ENCODE peak calls at places on chromosomes 12 and 14, in seven cellular contexts. One of them, this sample, is unnamed.

GRCh38 chr14:96170961-96171592 is 33.6 kb upstream of the BDKRB2 start:
- DNase-seq in trophoblast cell: no peak
- DNase-seq in mesendoderm: no peak
- DNase-seq in H9: peak
- DNase-seq in mesenchymal stem cell: no peak
- DNase-seq in neuronal stem cell: no peak
- DNase-seq in H1: no peak
- DNase-seq in this sample: no peak

GRCh38 chr14:105527381-105528196 is 1.2 kb downstream of the TMEM121 start:
- DNase-seq in mesenchymal stem cell: no peak
- DNase-seq in H1: no peak
- DNase-seq in H9: no peak
- DNase-seq in neuronal stem cell: no peak
- DNase-seq in trophoblast cell: no peak
- DNase-seq in mesendoderm: no peak
- DNase-seq in this sample: no peak

GRCh38 chr14:92645841-92646478 is 102.5 kb downstream of the LGMN start:
- DNase-seq in mesendoderm: no peak
- DNase-seq in neuronal stem cell: no peak
- DNase-seq in H1: no peak
- DNase-seq in trophoblast cell: no peak
- DNase-seq in mesenchymal stem cell: peak
- DNase-seq in H9: no peak
- DNase-seq in this sample: peak

GRCh38 chr12:52372216-52373154 is 5.2 kb upstream of the KRT85 start:
- DNase-seq in H1: peak
- DNase-seq in H9: peak
- DNase-seq in mesenchymal stem cell: peak
- DNase-seq in trophoblast cell: peak
- DNase-seq in neuronal stem cell: peak
- DNase-seq in mesendoderm: peak
- DNase-seq in this sample: peak

GRCh38 chr14:37122919-37123639 is 49.3 kb downstream of the SLC25A21 start:
- DNase-seq in mesendoderm: no peak
- DNase-seq in H1: no peak
- DNase-seq in neuronal stem cell: no peak
- DNase-seq in H9: no peak
- DNase-seq in mesenchymal stem cell: no peak
- DNase-seq in trophoblast cell: no peak
- DNase-seq in this sample: no peak

GRCh38 chr14:96638041-96638855 is 136.1 kb downstream of the PAPOLA start:
- DNase-seq in H1: no peak
- DNase-seq in mesenchymal stem cell: no peak
- DNase-seq in H9: no peak
- DNase-seq in trophoblast cell: no peak
- DNase-seq in neuronal stem cell: no peak
- DNase-seq in mesendoderm: no peak
- DNase-seq in this sample: no peak

GRCh38 chr12:50597200-50598195 is 92.7 kb downstream of the DIP2B start:
- DNase-seq in trophoblast cell: peak
- DNase-seq in mesenchymal stem cell: peak
- DNase-seq in H1: no peak
- DNase-seq in H9: no peak
- DNase-seq in mesendoderm: peak
- DNase-seq in neuronal stem cell: no peak
- DNase-seq in this sample: peak

GRCh38 chr14:94989946-94990345 is 167.4 kb downstream of the DICER1 start:
- DNase-seq in neuronal stem cell: no peak
- DNase-seq in H9: no peak
- DNase-seq in H1: no peak
- DNase-seq in trophoblast cell: no peak
- DNase-seq in mesendoderm: no peak
- DNase-seq in mesenchymal stem cell: no peak
- DNase-seq in this sample: no peak

GRCh38 chr14:23068792-23069412 is 11.6 kb upstream of the CDH24 start:
- DNase-seq in mesenchymal stem cell: peak
- DNase-seq in trophoblast cell: peak
- DNase-seq in H1: peak
- DNase-seq in mesendoderm: peak
- DNase-seq in H9: peak
- DNase-seq in neuronal stem cell: peak
- DNase-seq in this sample: peak

GRCh38 chr14:89672636-89673279 is 255.7 kb upstream of the FOXN3 start:
- DNase-seq in neuronal stem cell: no peak
- DNase-seq in mesenchymal stem cell: peak
- DNase-seq in mesendoderm: no peak
- DNase-seq in trophoblast cell: no peak
- DNase-seq in H9: no peak
- DNase-seq in H1: no peak
- DNase-seq in this sample: no peak

GRCh38 chr12:131105736-131106356 is 152.1 kb downstream of the ADGRD1 start:
- DNase-seq in H1: no peak
- DNase-seq in mesendoderm: no peak
- DNase-seq in H9: peak
- DNase-seq in trophoblast cell: no peak
- DNase-seq in mesenchymal stem cell: no peak
- DNase-seq in neuronal stem cell: no peak
- DNase-seq in this sample: no peak

GRCh38 chr14:32043624-32044023 is 33.5 kb upstream of the ARHGAP5 start:
- DNase-seq in H1: no peak
- DNase-seq in mesendoderm: no peak
- DNase-seq in mesenchymal stem cell: no peak
- DNase-seq in neuronal stem cell: no peak
- DNase-seq in H9: no peak
- DNase-seq in trophoblast cell: no peak
- DNase-seq in this sample: no peak

GRCh38 chr12:130761537-130762318 is 45.6 kb upstream of the RIMBP2 start:
- DNase-seq in mesendoderm: peak
- DNase-seq in mesenchymal stem cell: peak
- DNase-seq in trophoblast cell: peak
- DNase-seq in neuronal stem cell: peak
- DNase-seq in H1: no peak
- DNase-seq in H9: peak
- DNase-seq in this sample: peak

GRCh38 chr12:108063192-108063591 is 65.9 kb upstream of the WSCD2 start:
- DNase-seq in mesenchymal stem cell: no peak
- DNase-seq in H1: no peak
- DNase-seq in neuronal stem cell: peak
- DNase-seq in H9: no peak
- DNase-seq in trophoblast cell: no peak
- DNase-seq in mesendoderm: peak
- DNase-seq in this sample: no peak

GRCh38 chr12:62640910-62641448 is 174.4 kb downstream of the MON2 start:
- DNase-seq in H1: no peak
- DNase-seq in H9: no peak
- DNase-seq in mesendoderm: peak
- DNase-seq in neuronal stem cell: no peak
- DNase-seq in mesenchymal stem cell: peak
- DNase-seq in trophoblast cell: peak
- DNase-seq in this sample: peak

GRCh38 chr12:57220770-57221168 is 4.2 kb downstream of the NXPH4 start:
- DNase-seq in mesenchymal stem cell: no peak
- DNase-seq in neuronal stem cell: no peak
- DNase-seq in trophoblast cell: no peak
- DNase-seq in H9: no peak
- DNase-seq in H1: no peak
- DNase-seq in mesendoderm: no peak
- DNase-seq in this sample: no peak

GRCh38 chr12:47868552-47869031 is 36.2 kb downstream of the VDR start:
- DNase-seq in trophoblast cell: no peak
- DNase-seq in H9: peak
- DNase-seq in neuronal stem cell: no peak
- DNase-seq in H1: no peak
- DNase-seq in mesenchymal stem cell: no peak
- DNase-seq in mesendoderm: no peak
- DNase-seq in this sample: no peak

DNA sequence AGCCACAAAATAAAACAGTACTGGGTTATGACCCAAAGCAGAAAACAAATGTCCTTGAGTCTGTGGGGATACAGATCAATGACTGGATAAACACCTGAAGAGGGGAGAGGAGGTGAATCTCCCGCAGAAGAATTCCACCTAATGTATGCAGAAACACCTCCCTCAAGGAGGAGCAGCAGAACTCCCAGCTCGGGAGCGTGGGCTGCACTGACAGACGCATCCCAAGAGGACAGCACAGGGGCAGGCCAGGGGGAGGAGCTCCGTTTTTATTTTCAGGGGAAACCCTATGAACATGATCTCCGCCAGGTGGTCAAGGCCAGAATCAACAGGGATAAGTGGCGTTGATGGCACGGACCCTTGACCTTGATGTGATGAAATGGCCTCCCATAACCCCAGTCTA is 41.8 kb upstream of the PPP2R5C start:
- DNase-seq in mesenchymal stem cell: no peak
- DNase-seq in H1: no peak
- DNase-seq in H9: peak
- DNase-seq in mesendoderm: peak
- DNase-seq in trophoblast cell: no peak
- DNase-seq in neuronal stem cell: no peak
- DNase-seq in this sample: no peak
- H3K23ac ChIP-seq in mesenchymal stem cell: no peak
- H3K23ac ChIP-seq in H1: no peak
- H3K23ac ChIP-seq in H9: no peak
- H3K23ac ChIP-seq in mesendoderm: no peak
- H3K23ac ChIP-seq in trophoblast cell: no peak
- H3K23ac ChIP-seq in neuronal stem cell: no peak
- H3K23ac ChIP-seq in this sample: no peak

GRCh38 chr12:15268927-15269552 is 47.8 kb upstream of the RERG start:
- DNase-seq in trophoblast cell: peak
- DNase-seq in neuronal stem cell: peak
- DNase-seq in mesendoderm: peak
- DNase-seq in H9: peak
- DNase-seq in H1: no peak
- DNase-seq in mesenchymal stem cell: peak
- DNase-seq in this sample: peak

DNA sequence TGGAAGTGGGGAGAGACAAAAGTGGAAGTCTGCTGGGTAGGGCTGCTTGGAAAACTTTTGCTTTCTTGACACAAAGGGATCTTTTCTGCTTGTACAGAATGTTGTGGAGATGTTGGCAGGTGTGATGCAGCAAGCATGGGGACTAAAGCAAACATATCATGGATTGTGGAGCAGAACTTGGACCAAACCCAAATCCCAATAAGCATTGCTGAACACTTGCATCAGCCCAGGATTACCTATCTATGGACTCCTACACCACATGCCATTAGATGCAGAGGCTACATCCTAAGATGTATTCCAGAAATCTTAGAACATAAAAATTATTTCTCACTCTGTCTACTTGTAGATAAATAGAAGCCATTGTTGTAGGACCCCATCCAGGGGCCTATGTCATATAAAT is 44.7 kb upstream of the RERG start:
- DNase-seq in trophoblast cell: no peak
- DNase-seq in mesenchymal stem cell: no peak
- DNase-seq in H9: no peak
- DNase-seq in neuronal stem cell: no peak
- DNase-seq in mesendoderm: no peak
- DNase-seq in H1: no peak
- DNase-seq in this sample: no peak
- H3K23ac ChIP-seq in trophoblast cell: no peak
- H3K23ac ChIP-seq in mesenchymal stem cell: no peak
- H3K23ac ChIP-seq in H9: no peak
- H3K23ac ChIP-seq in neuronal stem cell: no peak
- H3K23ac ChIP-seq in mesendoderm: no peak
- H3K23ac ChIP-seq in H1: no peak
- H3K23ac ChIP-seq in this sample: no peak

GRCh38 chr12:25843976-25844375 is 114.5 kb upstream of the RASSF8 start:
- DNase-seq in mesenchymal stem cell: no peak
- DNase-seq in mesendoderm: peak
- DNase-seq in H1: no peak
- DNase-seq in neuronal stem cell: no peak
- DNase-seq in H9: no peak
- DNase-seq in trophoblast cell: no peak
- DNase-seq in this sample: no peak
- H3K23ac ChIP-seq in mesenchymal stem cell: no peak
- H3K23ac ChIP-seq in mesendoderm: no peak
- H3K23ac ChIP-seq in H1: no peak
- H3K23ac ChIP-seq in neuronal stem cell: no peak
- H3K23ac ChIP-seq in H9: no peak
- H3K23ac ChIP-seq in trophoblast cell: no peak
- H3K23ac ChIP-seq in this sample: no peak

GRCh38 chr12:54027442-54027786 is 826 bp upstream of the HOXC6 start:
- DNase-seq in mesendoderm: no peak
- DNase-seq in mesenchymal stem cell: no peak
- DNase-seq in H1: no peak
- DNase-seq in H9: no peak
- DNase-seq in neuronal stem cell: no peak
- DNase-seq in trophoblast cell: no peak
- DNase-seq in this sample: no peak
- H3K23ac ChIP-seq in mesendoderm: no peak
- H3K23ac ChIP-seq in mesenchymal stem cell: no peak
- H3K23ac ChIP-seq in H1: no peak
- H3K23ac ChIP-seq in H9: no peak
- H3K23ac ChIP-seq in neuronal stem cell: no peak
- H3K23ac ChIP-seq in trophoblast cell: no peak
- H3K23ac ChIP-seq in this sample: no peak

GRCh38 chr14:98819867-98820206 is 452.2 kb downstream of the BCL11B start:
- DNase-seq in neuronal stem cell: no peak
- DNase-seq in mesenchymal stem cell: no peak
- DNase-seq in H1: no peak
- DNase-seq in H9: no peak
- DNase-seq in trophoblast cell: no peak
- DNase-seq in mesendoderm: peak
- DNase-seq in this sample: no peak
- H3K23ac ChIP-seq in neuronal stem cell: no peak
- H3K23ac ChIP-seq in mesenchymal stem cell: no peak
- H3K23ac ChIP-seq in H1: no peak
- H3K23ac ChIP-seq in H9: no peak
- H3K23ac ChIP-seq in trophoblast cell: no peak
- H3K23ac ChIP-seq in mesendoderm: no peak
- H3K23ac ChIP-seq in this sample: no peak

GRCh38 chr12:25788707-25789106 is 169.8 kb upstream of the RASSF8 start:
- DNase-seq in trophoblast cell: no peak
- DNase-seq in H1: no peak
- DNase-seq in mesenchymal stem cell: no peak
- DNase-seq in H9: no peak
- DNase-seq in neuronal stem cell: no peak
- DNase-seq in mesendoderm: peak
- DNase-seq in this sample: no peak
- H3K23ac ChIP-seq in trophoblast cell: no peak
- H3K23ac ChIP-seq in H1: no peak
- H3K23ac ChIP-seq in mesenchymal stem cell: no peak
- H3K23ac ChIP-seq in H9: no peak
- H3K23ac ChIP-seq in neuronal stem cell: no peak
- H3K23ac ChIP-seq in mesendoderm: no peak
- H3K23ac ChIP-seq in this sample: no peak

GRCh38 chr12:118855858-118856257 is 125.5 kb upstream of the SRRM4 start:
- DNase-seq in trophoblast cell: no peak
- DNase-seq in H9: no peak
- DNase-seq in mesendoderm: no peak
- DNase-seq in neuronal stem cell: no peak
- DNase-seq in mesenchymal stem cell: no peak
- DNase-seq in H1: no peak
- DNase-seq in this sample: no peak
- H3K23ac ChIP-seq in trophoblast cell: no peak
- H3K23ac ChIP-seq in H9: no peak
- H3K23ac ChIP-seq in mesendoderm: no peak
- H3K23ac ChIP-seq in neuronal stem cell: no peak
- H3K23ac ChIP-seq in mesenchymal stem cell: no peak
- H3K23ac ChIP-seq in H1: no peak
- H3K23ac ChIP-seq in this sample: no peak